ENCODE peak calls at places on chromosomes 3 and 15, in four cellular contexts. Y is K562, N is HepG2, H is GM12878. W is an unnamed sample.

GRCh38 chr15:89399390-89400120 is 64.9 kb upstream of the POLG start:
- DNase-seq in Y (peak), N (no peak), H (no peak), W (peak)

GRCh38 chr3:8658326-8659212 is 14.0 kb upstream of the SSUH2 start:
- DNase-seq in Y (no peak), N (peak), H (peak), W (no peak)

GRCh38 chr15:86876387-86876786 is 796.7 kb downstream of the AGBL1 start:
- DNase-seq in Y (no peak), N (no peak), H (no peak), W (no peak)

GRCh38 chr3:177197934-177198484 is 727 bp upstream of the TBL1XR1 start:
- DNase-seq in Y (no peak), N (no peak), H (no peak), W (no peak)

GRCh38 chr15:67089218-67090193 is 24.1 kb downstream of the SMAD3 start:
- DNase-seq in Y (peak), N (no peak), H (no peak), W (no peak)

GRCh38 chr3:142857056-142857455 is 31.8 kb downstream of the PCOLCE2 start:
- DNase-seq in Y (no peak), N (peak), H (no peak), W (peak)

GRCh38 chr15:45634442-45635190 is at the start of gene SQOR:
- DNase-seq in Y (no peak), N (peak), H (peak), W (no peak)

GRCh38 chr15:58522391-58522790 is 90.6 kb downstream of the LIPC start:
- DNase-seq in Y (no peak), N (no peak), H (no peak), W (no peak)

GRCh38 chr3:43919067-43919466 is 228.3 kb downstream of the ABHD5 start:
- DNase-seq in Y (no peak), N (no peak), H (no peak), W (no peak)

GRCh38 chr3:128051837-128052766 is at the start of gene SEC61A1:
- DNase-seq in Y (peak), N (peak), H (peak), W (peak)

GRCh38 chr3:177294221-177294620 is 96.9 kb upstream of the TBL1XR1 start:
- DNase-seq in Y (no peak), N (no peak), H (no peak), W (no peak)

GRCh38 chr3:71045917-71046282 is 537.6 kb downstream of the FOXP1 start:
- DNase-seq in Y (no peak), N (no peak), H (no peak), W (no peak)

GRCh38 chr3:46695962-46696922 is 2.8 kb upstream of the ALS2CL start:
- DNase-seq in Y (no peak), N (no peak), H (no peak), W (no peak)

GRCh38 chr3:35422826-35423601 is 216.3 kb upstream of the ARPP21 start:
- DNase-seq in Y (no peak), N (no peak), H (no peak), W (no peak)

GRCh38 chr3:38142959-38143358 is 4.5 kb downstream of the MYD88 start:
- DNase-seq in Y (no peak), N (no peak), H (no peak), W (no peak)

GRCh38 chr3:32018723-32019564 is 37.4 kb downstream of the ZNF860 start:
- DNase-seq in Y (peak), N (peak), H (no peak), W (peak)

GRCh38 chr15:101492752-101493692 is 3.5 kb upstream of the PCSK6 start:
- DNase-seq in Y (no peak), N (no peak), H (no peak), W (no peak)

GRCh38 chr3:120324185-120324584 is 25.0 kb downstream of the LRRC58 start:
- DNase-seq in Y (no peak), N (no peak), H (no peak), W (no peak)

GRCh38 chr15:89783861-89784685 is 7.9 kb downstream of the MESP2 start:
- DNase-seq in Y (no peak), N (no peak), H (no peak), W (no peak)

GRCh38 chr15:40481671-40482070 is 10.9 kb downstream of the CHST14 start:
- DNase-seq in Y (no peak), N (no peak), H (no peak), W (no peak)

GRCh38 chr3:182644800-182645433 is 148.4 kb upstream of the ATP11B start:
- DNase-seq in Y (no peak), N (no peak), H (no peak), W (no peak)

GRCh38 chr3:117192888-117193287 is 483.3 kb downstream of the TUSC7 start:
- DNase-seq in Y (no peak), N (no peak), H (peak), W (no peak)

GRCh38 chr15:26325495-26325894 is 447.4 kb downstream of the GABRB3 start:
- DNase-seq in Y (no peak), N (no peak), H (no peak), W (no peak)

GRCh38 chr3:166444756-166445155 is 607.5 kb upstream of the BCHE start:
- DNase-seq in Y (no peak), N (no peak), H (no peak), W (no peak)

GRCh38 chr15:63880744-63881143 is 47.0 kb upstream of the HERC1 start:
- DNase-seq in Y (no peak), N (no peak), H (no peak), W (no peak)

GRCh38 chr3:190012314-190012782 is 108.3 kb downstream of the P3H2 start:
- DNase-seq in Y (no peak), N (peak), H (no peak), W (no peak)

GRCh38 chr3:98513136-98513535 is 9.6 kb downstream of the CLDND1 start:
- DNase-seq in Y (no peak), N (no peak), H (no peak), W (no peak)

GRCh38 chr3:66350601-66351000 is 129.8 kb downstream of the SLC25A26 start:
- DNase-seq in Y (no peak), N (no peak), H (no peak), W (no peak)

GRCh38 chr15:79394231-79394630 is 37.9 kb upstream of the MINAR1 start:
- DNase-seq in Y (no peak), N (no peak), H (no peak), W (no peak)

GRCh38 chr3:157132341-157132740 is 27.6 kb downstream of the CCNL1 start:
- DNase-seq in Y (no peak), N (no peak), H (no peak), W (no peak)

GRCh38 chr3:161781381-161781780 is 284.8 kb downstream of the OTOL1 start:
- DNase-seq in Y (no peak), N (peak), H (no peak), W (no peak)

GRCh38 chr3:184176377-184177330 is 2.0 kb downstream of the AP2M1 start:
- DNase-seq in Y (peak), N (peak), H (no peak), W (peak)

GRCh38 chr3:136283627-136284026 is 33.5 kb downstream of the PCCB start:
- DNase-seq in Y (no peak), N (no peak), H (no peak), W (no peak)

GRCh38 chr3:56593455-56594158 is 36.6 kb downstream of the CCDC66 start:
- DNase-seq in Y (no peak), N (no peak), H (no peak), W (no peak)

GRCh38 chr3:54719914-54720313 is 207.9 kb downstream of the LRTM1 start:
- DNase-seq in Y (no peak), N (no peak), H (no peak), W (no peak)
- TF ChIP-seq FOXK2 in Y (no peak), N (no peak), H (no peak), W (no peak)

DNA sequence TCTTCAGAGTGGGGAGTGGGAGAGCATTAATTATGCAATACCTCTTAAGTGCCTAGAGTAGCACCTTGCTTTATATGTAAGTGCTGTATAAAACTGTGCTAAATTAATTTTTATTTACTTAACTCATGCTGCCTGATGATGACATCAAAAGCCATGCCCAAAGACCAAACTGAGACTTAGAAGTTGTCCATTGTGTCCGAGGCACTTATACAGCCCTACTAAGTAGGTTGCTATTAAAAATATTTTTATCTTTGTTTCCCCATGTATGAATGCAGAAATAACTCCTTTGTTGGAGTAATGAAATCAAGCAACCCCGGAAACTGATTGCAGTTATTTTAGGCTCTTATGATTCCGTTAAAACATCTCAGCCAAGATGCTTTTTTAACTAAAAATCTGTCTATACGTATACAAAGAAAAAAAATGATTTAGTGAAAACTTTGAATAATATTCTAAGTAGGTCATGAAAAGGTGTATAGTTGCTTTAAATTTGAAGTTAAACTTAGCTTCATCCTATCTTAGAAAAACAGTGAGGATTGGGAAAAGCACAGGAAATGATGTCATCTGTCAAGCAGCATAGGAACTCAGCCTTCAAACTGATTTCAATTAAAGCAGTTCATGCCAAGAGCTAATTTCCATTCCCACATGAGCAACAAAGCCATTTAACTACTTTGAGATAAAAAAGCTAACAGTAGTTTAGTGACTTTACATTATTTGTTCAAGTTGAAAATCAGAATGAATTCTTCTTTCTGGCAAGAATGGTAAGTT is 43.0 kb downstream of the FBN1 start:
- DNase-seq in Y (no peak), N (no peak), H (no peak), W (no peak)
- TF ChIP-seq FOXM1 in Y (no peak), N (no peak), H (no peak), W (no peak)

DNA sequence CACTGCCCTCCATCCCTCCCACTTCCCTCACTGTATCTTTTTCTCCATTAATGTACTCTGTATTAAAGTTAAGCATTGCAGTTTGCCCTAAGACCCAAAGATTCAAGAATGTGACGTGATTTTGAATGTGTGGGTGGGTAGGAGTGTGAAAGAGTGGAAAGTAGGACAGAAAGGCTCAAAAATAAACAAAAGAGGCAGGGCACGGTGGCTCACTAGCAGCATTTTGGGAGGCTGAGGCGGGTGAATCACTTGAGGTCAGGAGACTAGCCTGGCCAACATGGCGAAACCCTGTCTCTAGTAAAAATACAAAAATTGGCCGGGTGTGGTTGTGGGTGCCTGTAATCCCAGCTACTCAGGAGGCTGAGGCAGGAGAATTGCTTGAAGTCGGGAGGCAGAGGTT is 18.4 kb downstream of the TFRC start:
- DNase-seq in Y (no peak), N (no peak), H (no peak), W (no peak)
- TF ChIP-seq FOXK2 in Y (no peak), N (no peak), H (no peak), W (no peak)

GRCh38 chr3:159210336-159210735 is 408.5 kb downstream of the MFSD1 start:
- DNase-seq in Y (no peak), N (no peak), H (no peak), W (no peak)
- TF ChIP-seq FOXM1 in Y (no peak), N (no peak), H (no peak), W (no peak)

GRCh38 chr3:172771672-172772071 is 21.1 kb downstream of the ECT2 start:
- DNase-seq in Y (no peak), N (no peak), H (no peak), W (no peak)
- TF ChIP-seq FOXK2 in Y (no peak), N (no peak), H (no peak), W (no peak)

GRCh38 chr3:170585937-170586310 is at the start of gene SLC7A14:
- DNase-seq in Y (no peak), N (no peak), H (no peak), W (no peak)
- TF ChIP-seq FOXM1 in Y (no peak), N (no peak), H (no peak), W (no peak)

DNA sequence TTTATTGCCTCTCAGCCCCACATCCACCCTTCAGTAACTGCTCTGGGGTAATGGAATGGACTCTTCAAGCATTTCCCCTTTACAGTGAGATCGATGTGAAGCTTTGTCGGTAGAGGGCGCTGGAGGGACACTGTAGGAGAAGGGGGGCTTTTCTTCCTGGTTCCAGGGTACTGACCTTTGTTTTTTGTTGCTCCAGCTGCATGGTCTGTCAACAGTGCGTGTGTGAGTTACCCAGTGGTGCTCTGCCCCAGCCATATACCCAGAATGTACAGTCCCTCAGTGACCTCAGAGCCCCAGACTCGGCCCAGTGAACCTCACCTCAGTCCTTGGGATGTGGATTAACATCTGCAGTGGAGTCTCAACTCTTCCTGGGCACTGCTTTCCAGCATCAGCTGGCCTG is 180.3 kb upstream of the TSC22D2 start:
- DNase-seq in Y (peak), N (peak), H (no peak), W (peak)
- TF ChIP-seq FOXK2 in Y (no peak), N (no peak), H (no peak), W (no peak)

DNA sequence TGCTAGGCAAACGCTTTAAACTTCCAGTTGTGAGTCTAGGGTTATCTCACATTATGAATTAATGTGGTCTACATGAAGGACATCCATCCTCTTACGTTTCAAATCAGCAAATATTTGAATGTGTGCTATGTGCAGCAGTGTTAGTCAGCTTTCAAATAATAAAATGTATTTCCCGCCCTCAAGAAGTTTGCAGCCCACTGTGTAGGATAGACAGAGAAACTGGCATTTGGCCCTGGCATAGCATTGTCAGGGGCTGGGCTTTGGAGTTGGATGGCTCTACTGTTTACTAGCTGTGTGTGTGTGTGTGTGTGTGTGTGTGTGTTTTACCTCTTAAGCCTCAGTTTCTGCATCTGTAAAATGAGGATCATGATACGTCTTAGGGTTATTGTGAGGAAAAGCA is 400.5 kb upstream of the C2CD4B start:
- DNase-seq in Y (no peak), N (no peak), H (no peak), W (no peak)
- TF ChIP-seq FOXM1 in Y (no peak), N (no peak), H (no peak), W (no peak)

W was measured in HEK293T.